ENCODE peak calls at places on chromosomes 11 and 22, in nine cellular contexts. M is heart left ventricle; O is tibial artery; F is left ventricle myocardium inferior; X is body of pancreas; A is GM23338; G is cardiac muscle cell; S is prostate gland; K is CD4-positive, alpha-beta memory T cell. E is an unnamed sample. For H3K4me1, the result is how much of the 10 kb centered on the place peaks cover.

GRCh38 chr11:94134651-94135512 is 6.2 kb downstream of the PANX1 start:
- DNase-seq in O (peak), X (peak), G (peak), M (peak), F (peak), S (no peak), A (no peak), K (no peak), E (peak)

GRCh38 chr11:116439480-116439759 is 333.4 kb downstream of the BUD13 start:
- DNase-seq in X (no peak), G (no peak), S (no peak), K (no peak), M (no peak), A (no peak), F (no peak), O (no peak), E (no peak)

GRCh38 chr22:41925783-41926460 is 684 bp downstream of the TNFRSF13C start:
- DNase-seq in S (peak), F (peak), A (peak), M (peak), K (peak), O (no peak), X (peak), G (peak), E (peak)

GRCh38 chr11:73221451-73221850 is 3.4 kb downstream of the P2RY2 start:
- DNase-seq in F (no peak), K (no peak), O (peak), G (no peak), A (no peak), S (no peak), M (no peak), X (no peak), E (no peak)

GRCh38 chr11:19345848-19346681 is 105.3 kb upstream of the E2F8 start:
- DNase-seq in G (peak), K (no peak), A (peak), M (no peak), O (no peak), X (peak), S (no peak), F (peak), E (no peak)

GRCh38 chr11:116986521-116987105 is 111.6 kb downstream of the SIK3 start:
- DNase-seq in K (no peak), S (no peak), F (no peak), M (no peak), A (peak), G (peak), X (no peak), O (no peak), E (peak)

GRCh38 chr11:58674609-58675008 is 52.1 kb downstream of the CNTF start:
- DNase-seq in O (no peak), F (no peak), G (no peak), M (no peak), X (peak), S (no peak), A (no peak), K (no peak), E (no peak)

GRCh38 chr22:27537481-27537891 is 264.1 kb downstream of the MN1 start:
- DNase-seq in K (no peak), F (peak), G (peak), O (no peak), X (no peak), S (no peak), M (no peak), A (no peak), E (no peak)

GRCh38 chr11:2930705-2931415 is 1.6 kb upstream of the PHLDA2 start:
- DNase-seq in K (peak), G (peak), O (peak), X (peak), M (peak), F (peak), S (peak), A (peak), E (peak)

GRCh38 chr22:21946262-21946925 is 6.3 kb downstream of the PPM1F start:
- DNase-seq in O (no peak), K (no peak), M (no peak), S (no peak), X (no peak), A (no peak), F (no peak), G (no peak), E (no peak)

GRCh38 chr11:119320593-119321524 is 3.9 kb upstream of the MCAM start:
- DNase-seq in F (peak), M (peak), G (peak), O (peak), S (no peak), A (peak), X (peak), K (peak), E (peak)

GRCh38 chr11:57349491-57350274 is 11.5 kb downstream of the P2RX3 start:
- DNase-seq in O (no peak), G (peak), A (peak), X (peak), K (peak), S (peak), F (peak), M (peak), E (peak)

GRCh38 chr22:47157486-47158270 is 395.2 kb downstream of the TBC1D22A start:
- DNase-seq in X (no peak), F (no peak), M (no peak), G (no peak), O (no peak), S (no peak), A (no peak), K (no peak), E (no peak)

GRCh38 chr11:75553889-75554257 is 8.2 kb upstream of the SERPINH1 start:
- DNase-seq in F (no peak), X (no peak), K (no peak), S (no peak), M (no peak), G (no peak), A (no peak), O (no peak), E (no peak)

GRCh38 chr22:23403720-23404688 is 176.1 kb downstream of the IGLL1 start:
- DNase-seq in X (no peak), M (no peak), K (no peak), A (no peak), F (no peak), S (no peak), O (no peak), G (no peak), E (no peak)

GRCh38 chr22:24474649-24475048 is 20.5 kb upstream of the UPB1 start:
- DNase-seq in S (no peak), A (no peak), G (no peak), F (no peak), K (no peak), X (no peak), O (no peak), M (no peak), E (no peak)

GRCh38 chr11:96293109-96293508 is 49.9 kb downstream of the MAML2 start:
- DNase-seq in G (no peak), A (no peak), S (no peak), X (no peak), K (no peak), F (no peak), M (no peak), O (no peak), E (no peak)
- H3K27ac ChIP-seq in G (no peak), A (no peak), S (no peak), X (no peak), K (no peak), F (peak), M (no peak), O (peak), E (no peak)

DNA sequence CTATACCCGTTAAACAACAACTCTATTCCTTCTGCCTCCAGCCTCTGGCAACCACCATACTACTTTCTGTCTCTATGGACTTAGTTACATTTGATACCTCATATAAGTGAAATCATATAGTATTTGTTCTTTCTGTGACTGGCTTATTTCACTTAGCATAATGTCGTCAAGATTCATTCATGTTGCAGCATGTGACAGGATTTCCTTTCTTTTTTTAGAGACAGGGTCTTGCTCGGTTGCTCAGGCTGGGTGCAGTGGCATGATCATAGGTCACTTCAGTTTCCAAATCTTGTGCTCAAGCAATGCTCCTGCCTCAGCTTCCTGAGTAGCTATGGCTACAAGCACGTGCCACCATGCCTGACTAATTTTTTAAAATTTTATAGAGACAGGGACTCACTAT is 29.4 kb upstream of the SORL1 start:
- DNase-seq in M (no peak), X (no peak), F (no peak), K (peak), O (no peak), G (no peak), S (no peak), A (no peak), E (no peak)
- H3K4me1 ChIP-seq in M (under half), X (under half), F (under half), K (half or more), O (under half), G (under half), S (under half), A (under half), E (under half)

GRCh38 chr11:132999519-132999918 is 532.8 kb downstream of the OPCML start:
- DNase-seq in A (peak), F (no peak), G (no peak), M (no peak), K (no peak), O (no peak), X (peak), S (no peak), E (no peak)
- H3K27ac ChIP-seq in A (no peak), F (no peak), G (no peak), M (no peak), K (no peak), O (no peak), X (no peak), S (no peak), E (no peak)

GRCh38 chr11:103085758-103086365 is 6.1 kb downstream of the DCUN1D5 start:
- DNase-seq in M (no peak), F (no peak), G (peak), X (no peak), O (no peak), S (no peak), K (no peak), A (no peak), E (no peak)
- H3K4me1 ChIP-seq in M (under half), F (under half), G (under half), X (under half), O (under half), S (under half), K (under half), A (under half), E (under half)